ENCODE peak calls at places on chromosomes 4 and X, in ten cellular contexts. S is A549; M is A172; X is foreskin fibroblast; V is NCI-H1417 treated with DMSO at 0.1 percent for 48 hours; T is SIG-M5; K is GM12865; W is HFFc6; Z is colonic mucosa; G is activated CD4-positive, alpha-beta T cell treated with anti-CD3 and anti-CD28 coated beads, Interleukin-2, amount 10 ng/mL, durations not matched to agents 7 days and 5 days. Y is an unnamed sample.

GRCh38 chrX:46574337-46574940 is 874 bp downstream of the CHST7 start:
- DNase-seq in K (peak), S (no peak), T (no peak), G (peak), V (peak), M (no peak), Z (no peak), W (no peak), X (peak), Y (no peak)

GRCh38 chr4:141210168-141210567 is 10.5 kb upstream of the ZNF330 start:
- DNase-seq in T (no peak), Z (no peak), S (no peak), V (no peak), X (no peak), W (no peak), M (no peak), G (no peak), K (no peak), Y (no peak)

GRCh38 chrX:130552444-130553073 is 150.8 kb downstream of the RBMX2 start:
- DNase-seq in S (no peak), Z (no peak), X (no peak), K (peak), V (no peak), G (no peak), W (no peak), M (no peak), T (no peak), Y (no peak)

GRCh38 chrX:102154900-102155805 is 624 bp downstream of the BEX5 start:
- DNase-seq in V (no peak), K (peak), W (no peak), T (no peak), Z (peak), G (peak), M (no peak), X (no peak), S (no peak), Y (no peak)

GRCh38 chr4:144575181-144575580 is 70.8 kb upstream of the HHIP start:
- DNase-seq in V (no peak), G (no peak), S (no peak), W (no peak), T (no peak), Z (no peak), K (peak), M (no peak), X (peak), Y (peak)

GRCh38 chr4:47251363-47252135 is 212.0 kb downstream of the COMMD8 start:
- DNase-seq in T (no peak), W (no peak), V (no peak), S (no peak), Z (no peak), X (no peak), G (no peak), M (no peak), K (no peak), Y (no peak)

GRCh38 chr4:77818667-77819408 is at the start of gene CNOT6L:
- DNase-seq in X (peak), V (no peak), Z (peak), W (peak), M (peak), K (peak), G (peak), T (no peak), S (peak), Y (peak)

GRCh38 chr4:55021214-55021613 is 104.2 kb downstream of the KDR start:
- DNase-seq in V (no peak), M (no peak), K (no peak), T (no peak), Z (no peak), G (no peak), S (no peak), W (no peak), X (no peak), Y (no peak)

GRCh38 chr4:177554966-177555574 is 112.8 kb upstream of the AGA start:
- DNase-seq in K (peak), G (peak), W (peak), V (no peak), T (no peak), M (peak), S (no peak), Z (peak), X (peak), Y (peak)

GRCh38 chr4:7831330-7831729 is 108.3 kb downstream of the AFAP1 start:
- DNase-seq in M (peak), K (peak), G (no peak), Z (no peak), W (peak), T (no peak), S (no peak), X (peak), V (no peak), Y (peak)

GRCh38 chrX:136147320-136147901 is at the start of gene FHL1:
- DNase-seq in M (no peak), K (no peak), S (peak), T (no peak), G (peak), X (peak), Z (peak), V (no peak), W (no peak), Y (no peak)

GRCh38 chr4:17618926-17619325 is 4.5 kb downstream of the MED28 start:
- DNase-seq in M (no peak), K (no peak), S (no peak), W (no peak), Z (no peak), T (no peak), V (no peak), X (peak), G (no peak), Y (no peak)

GRCh38 chrX:45868425-45868824 is 667.7 kb upstream of the DIPK2B start:
- DNase-seq in S (no peak), W (no peak), V (no peak), X (no peak), M (no peak), G (no peak), Z (no peak), T (no peak), K (no peak), Y (no peak)

GRCh38 chr4:88757067-88757466 is 59.4 kb upstream of the NAP1L5 start:
- DNase-seq in K (no peak), Z (no peak), M (no peak), W (no peak), X (no peak), V (no peak), T (no peak), G (no peak), S (no peak), Y (no peak)

GRCh38 chr4:147772459-147772969 is 40.6 kb downstream of the ARHGAP10 start:
- DNase-seq in W (peak), T (no peak), Z (no peak), S (no peak), G (no peak), V (no peak), M (peak), K (no peak), X (peak), Y (no peak)

GRCh38 chr4:7002336-7002735 is 40.8 kb upstream of the TADA2B start:
- DNase-seq in V (no peak), K (no peak), Z (no peak), M (no peak), S (no peak), G (no peak), W (no peak), T (no peak), X (no peak), Y (no peak)

GRCh38 chrX:153879741-153880439 is 6.1 kb downstream of the L1CAM start:
- DNase-seq in Z (no peak), V (no peak), X (no peak), T (no peak), G (no peak), W (no peak), M (no peak), K (no peak), S (no peak), Y (no peak)

GRCh38 chr4:132180020-132180427 is 969.1 kb upstream of the PCDH10 start:
- DNase-seq in V (no peak), G (no peak), K (no peak), S (no peak), M (peak), W (peak), Z (no peak), T (no peak), X (peak), Y (no peak)

GRCh38 chr4:81915430-81915829 is 443.7 kb upstream of the RASGEF1B start:
- DNase-seq in T (no peak), X (no peak), Z (no peak), M (no peak), W (no peak), G (no peak), V (no peak), K (no peak), S (no peak), Y (no peak)

Y was measured in MV-4-11.